ENCODE peak calls at places on chromosomes 12 and 14, in nine cellular contexts. Q is HepG2, P is AG10803, B is mucosa of descending colon, N is transverse colon, Z is omental fat pad, K is kidney tubule cell, C is DND-41, U is A549. R is an unnamed sample.

GRCh38 chr12:11819643-11820042 is 170.2 kb downstream of the ETV6 start:
- DNase-seq in Q (no peak), P (no peak), B (no peak), N (no peak), Z (no peak), K (no peak), C (no peak), U (no peak), R (no peak)

GRCh38 chr12:67989184-67989965 is at the start of gene IFNG-AS1:
- DNase-seq in Q (no peak), P (no peak), B (no peak), N (peak), Z (no peak), K (no peak), C (no peak), U (no peak), R (no peak)

GRCh38 chr12:124497658-124498057 is 69.8 kb downstream of the NCOR2 start:
- DNase-seq in Q (no peak), P (peak), B (no peak), N (no peak), Z (no peak), K (no peak), C (no peak), U (no peak), R (no peak)

GRCh38 chr12:107105410-107105703 is 12.0 kb upstream of the CRY1 start:
- DNase-seq in Q (no peak), P (no peak), B (no peak), N (no peak), Z (no peak), K (no peak), C (no peak), U (no peak), R (no peak)

GRCh38 chr14:68704736-68705720 is 87.8 kb downstream of the ZFP36L1 start:
- DNase-seq in Q (no peak), P (peak), B (no peak), N (no peak), Z (no peak), K (peak), C (no peak), U (no peak), R (no peak)

GRCh38 chr12:30989754-30990153 is 63.2 kb downstream of the TSPAN11 start:
- DNase-seq in Q (peak), P (no peak), B (peak), N (peak), Z (no peak), K (peak), C (peak), U (peak), R (no peak)

GRCh38 chr12:119730381-119730780 is 62.4 kb downstream of the PRKAB1 start:
- DNase-seq in Q (no peak), P (no peak), B (no peak), N (no peak), Z (no peak), K (no peak), C (no peak), U (no peak), R (no peak)

GRCh38 chr12:114904254-114905003 is 220.5 kb upstream of the TBX3 start:
- DNase-seq in Q (no peak), P (peak), B (no peak), N (no peak), Z (no peak), K (peak), C (no peak), U (peak), R (peak)

GRCh38 chr12:509494-509893 is 49.8 kb downstream of the B4GALNT3 start:
- DNase-seq in Q (no peak), P (peak), B (no peak), N (peak), Z (no peak), K (peak), C (no peak), U (no peak), R (no peak)

GRCh38 chr12:50788562-50788961 is 24.7 kb downstream of the ATF1 start:
- DNase-seq in Q (peak), P (peak), B (no peak), N (no peak), Z (no peak), K (no peak), C (no peak), U (no peak), R (no peak)

GRCh38 chr12:13196302-13196921 is at the start of gene EMP1:
- DNase-seq in Q (peak), P (peak), B (peak), N (peak), Z (peak), K (peak), C (peak), U (peak), R (peak)

GRCh38 chr12:130444081-130444480 is 106.4 kb downstream of the PIWIL1 start:
- DNase-seq in Q (no peak), P (no peak), B (no peak), N (no peak), Z (no peak), K (no peak), C (no peak), U (no peak), R (no peak)

GRCh38 chr14:51999084-51999483 is 9.7 kb downstream of the RTRAF start:
- DNase-seq in Q (no peak), P (peak), B (no peak), N (no peak), Z (no peak), K (no peak), C (no peak), U (no peak), R (no peak)

GRCh38 chr14:58133739-58134138 is 18.3 kb downstream of the ARMH4 start:
- DNase-seq in Q (no peak), P (peak), B (no peak), N (no peak), Z (no peak), K (peak), C (no peak), U (peak), R (no peak)

GRCh38 chr12:94586589-94587259 is 63.6 kb downstream of the TMCC3 start:
- DNase-seq in Q (no peak), P (no peak), B (no peak), N (peak), Z (no peak), K (peak), C (no peak), U (no peak), R (no peak)

GRCh38 chr14:59343585-59343984 is 121.6 kb downstream of the GPR135 start:
- DNase-seq in Q (no peak), P (no peak), B (no peak), N (no peak), Z (no peak), K (peak), C (no peak), U (no peak), R (no peak)

GRCh38 chr14:51593397-51593796 is 58.3 kb upstream of the FRMD6 start:
- DNase-seq in Q (no peak), P (peak), B (no peak), N (no peak), Z (no peak), K (peak), C (no peak), U (no peak), R (no peak)